ENCODE peak calls at places on chromosomes 6 and 20, in five cellular contexts. One of them, this sample, is unnamed.

GRCh38 chr20:10540636-10541493 is 105.8 kb downstream of the SLX4IP start:
- DNase-seq in CD8-positive, alpha-beta T cell: no peak
- DNase-seq in lower leg skin: no peak
- DNase-seq in type B pancreatic cell: no peak
- DNase-seq in upper lobe of left lung: no peak
- DNase-seq in this sample: no peak

GRCh38 chr6:24891004-24891403 is 44.8 kb downstream of the RIPOR2 start:
- DNase-seq in upper lobe of left lung: no peak
- DNase-seq in CD8-positive, alpha-beta T cell: no peak
- DNase-seq in lower leg skin: no peak
- DNase-seq in type B pancreatic cell: no peak
- DNase-seq in this sample: no peak

GRCh38 chr20:58236612-58237317 is 8.3 kb upstream of the ANKRD60 start:
- DNase-seq in type B pancreatic cell: peak; percentile 87
- DNase-seq in upper lobe of left lung: peak; percentile 95
- DNase-seq in lower leg skin: peak; percentile 94
- DNase-seq in CD8-positive, alpha-beta T cell: peak; percentile 76
- DNase-seq in this sample: peak; percentile 75

GRCh38 chr6:138953451-138953850 is 34.6 kb downstream of the REPS1 start:
- DNase-seq in lower leg skin: no peak
- DNase-seq in CD8-positive, alpha-beta T cell: no peak
- DNase-seq in type B pancreatic cell: no peak
- DNase-seq in upper lobe of left lung: no peak
- DNase-seq in this sample: no peak

GRCh38 chr6:45704056-45704790 is 311.4 kb downstream of the CLIC5 start:
- DNase-seq in lower leg skin: no peak
- DNase-seq in upper lobe of left lung: no peak
- DNase-seq in CD8-positive, alpha-beta T cell: no peak
- DNase-seq in type B pancreatic cell: no peak
- DNase-seq in this sample: no peak

GRCh38 chr6:1136415-1136774 is 175.5 kb upstream of the FOXQ1 start:
- DNase-seq in lower leg skin: peak; percentile 91
- DNase-seq in CD8-positive, alpha-beta T cell: no peak
- DNase-seq in type B pancreatic cell: no peak
- DNase-seq in upper lobe of left lung: no peak
- DNase-seq in this sample: no peak

GRCh38 chr20:48759631-48760245 is 68.1 kb downstream of the PREX1 start:
- DNase-seq in CD8-positive, alpha-beta T cell: no peak
- DNase-seq in lower leg skin: no peak
- DNase-seq in type B pancreatic cell: no peak
- DNase-seq in upper lobe of left lung: no peak
- DNase-seq in this sample: no peak

GRCh38 chr6:71294121-71294523 is 5.5 kb downstream of the OGFRL1 start:
- DNase-seq in CD8-positive, alpha-beta T cell: no peak
- DNase-seq in type B pancreatic cell: no peak
- DNase-seq in lower leg skin: no peak
- DNase-seq in upper lobe of left lung: no peak
- DNase-seq in this sample: no peak

GRCh38 chr6:1263850-1264377 is 48.0 kb upstream of the FOXQ1 start:
- DNase-seq in lower leg skin: peak; percentile 56
- DNase-seq in CD8-positive, alpha-beta T cell: no peak
- DNase-seq in upper lobe of left lung: no peak
- DNase-seq in type B pancreatic cell: no peak
- DNase-seq in this sample: no peak

GRCh38 chr6:49849121-49849907 is 17.0 kb downstream of the CRISP1 start:
- DNase-seq in lower leg skin: no peak
- DNase-seq in type B pancreatic cell: no peak
- DNase-seq in upper lobe of left lung: no peak
- DNase-seq in CD8-positive, alpha-beta T cell: no peak
- DNase-seq in this sample: no peak

GRCh38 chr20:53342429-53342828 is 251.2 kb downstream of the ZNF217 start:
- DNase-seq in CD8-positive, alpha-beta T cell: no peak
- DNase-seq in upper lobe of left lung: no peak
- DNase-seq in lower leg skin: no peak
- DNase-seq in type B pancreatic cell: no peak
- DNase-seq in this sample: no peak

GRCh38 chr20:39155996-39156395 is 193.9 kb downstream of the DHX35 start:
- DNase-seq in lower leg skin: peak; percentile 20
- DNase-seq in CD8-positive, alpha-beta T cell: no peak
- DNase-seq in upper lobe of left lung: no peak
- DNase-seq in type B pancreatic cell: no peak
- DNase-seq in this sample: no peak

GRCh38 chr6:4727671-4728435 is 48.4 kb upstream of the CDYL start:
- DNase-seq in lower leg skin: no peak
- DNase-seq in type B pancreatic cell: no peak
- DNase-seq in upper lobe of left lung: no peak
- DNase-seq in CD8-positive, alpha-beta T cell: no peak
- DNase-seq in this sample: no peak

GRCh38 chr20:35503281-35503680 is 26.2 kb downstream of the C20orf173 start:
- DNase-seq in type B pancreatic cell: no peak
- DNase-seq in upper lobe of left lung: no peak
- DNase-seq in lower leg skin: no peak
- DNase-seq in CD8-positive, alpha-beta T cell: no peak
- DNase-seq in this sample: no peak

GRCh38 chr20:25300496-25301170 is 52.7 kb downstream of the PYGB start:
- DNase-seq in lower leg skin: no peak
- DNase-seq in upper lobe of left lung: no peak
- DNase-seq in CD8-positive, alpha-beta T cell: no peak
- DNase-seq in type B pancreatic cell: no peak
- DNase-seq in this sample: no peak

GRCh38 chr6:13554929-13555333 is 19.5 kb upstream of the SIRT5 start:
- DNase-seq in upper lobe of left lung: no peak
- DNase-seq in CD8-positive, alpha-beta T cell: no peak
- DNase-seq in type B pancreatic cell: no peak
- DNase-seq in lower leg skin: peak; percentile 87
- DNase-seq in this sample: no peak

GRCh38 chr6:167581637-167582036 is 245.1 kb upstream of the AFDN start:
- DNase-seq in CD8-positive, alpha-beta T cell: no peak
- DNase-seq in type B pancreatic cell: peak; percentile 50
- DNase-seq in upper lobe of left lung: no peak
- DNase-seq in lower leg skin: peak; percentile 75
- DNase-seq in this sample: no peak

GRCh38 chr20:62780696-62781095 is 15.6 kb upstream of the MRGBP start:
- DNase-seq in lower leg skin: no peak
- DNase-seq in type B pancreatic cell: no peak
- DNase-seq in CD8-positive, alpha-beta T cell: no peak
- DNase-seq in upper lobe of left lung: peak; percentile 55
- DNase-seq in this sample: no peak

GRCh38 chr20:62782893-62783278 is 13.4 kb upstream of the MRGBP start:
- DNase-seq in CD8-positive, alpha-beta T cell: no peak
- DNase-seq in lower leg skin: no peak
- DNase-seq in upper lobe of left lung: no peak
- DNase-seq in type B pancreatic cell: no peak
- DNase-seq in this sample: no peak

GRCh38 chr20:62784497-62784896 is 11.8 kb upstream of the MRGBP start:
- DNase-seq in lower leg skin: no peak
- DNase-seq in upper lobe of left lung: peak; percentile 69
- DNase-seq in CD8-positive, alpha-beta T cell: no peak
- DNase-seq in type B pancreatic cell: no peak
- DNase-seq in this sample: no peak

GRCh38 chr20:62780204-62780603 is 16.1 kb upstream of the MRGBP start:
- DNase-seq in upper lobe of left lung: peak; percentile 30
- DNase-seq in CD8-positive, alpha-beta T cell: no peak
- DNase-seq in lower leg skin: no peak
- DNase-seq in type B pancreatic cell: no peak
- DNase-seq in this sample: no peak

DNA sequence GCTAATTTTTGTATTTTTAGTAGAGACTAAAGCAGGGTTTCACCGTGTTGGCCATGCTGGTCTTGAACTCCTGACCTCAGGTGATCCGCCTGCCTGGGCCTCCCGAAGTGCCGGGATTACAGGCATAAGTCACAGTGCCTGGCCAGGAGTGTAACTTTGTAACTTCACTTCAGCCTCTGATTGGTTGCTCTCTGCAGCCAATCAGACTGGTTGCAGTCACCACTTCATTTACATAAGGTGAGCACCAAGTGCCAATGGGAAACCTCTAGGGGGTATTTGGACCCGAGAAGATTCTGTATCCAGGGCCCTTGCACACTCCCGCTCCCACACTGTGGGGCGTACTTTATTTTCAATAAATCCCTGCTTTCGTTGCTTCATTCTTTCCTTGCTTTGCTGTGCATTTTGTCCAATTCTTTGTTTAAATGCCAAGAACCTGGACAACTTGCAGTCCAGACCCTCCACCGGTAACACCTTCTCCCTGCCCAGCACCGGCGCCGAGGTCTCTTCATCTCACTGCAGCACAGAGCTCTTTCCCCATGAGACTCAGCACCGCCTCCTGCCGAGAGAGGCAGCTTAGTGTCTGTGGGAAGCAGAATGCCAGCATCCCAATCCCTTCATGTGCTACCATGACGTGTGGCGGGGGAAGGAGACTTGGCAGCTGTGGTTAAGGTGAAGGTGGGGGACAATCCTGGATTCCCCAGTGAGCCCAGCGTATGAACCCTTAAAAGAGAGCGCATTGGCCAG is 14.0 kb upstream of the MRGBP start:
- DNase-seq in CD8-positive, alpha-beta T cell: no peak
- DNase-seq in type B pancreatic cell: no peak
- DNase-seq in lower leg skin: no peak
- DNase-seq in upper lobe of left lung: no peak
- DNase-seq in this sample: no peak
- TF ChIP-seq CTCF in CD8-positive, alpha-beta T cell: no peak
- TF ChIP-seq CTCF in type B pancreatic cell: no peak
- TF ChIP-seq CTCF in lower leg skin: no peak
- TF ChIP-seq CTCF in upper lobe of left lung: no peak
- TF ChIP-seq CTCF in this sample: no peak

GRCh38 chr20:62804021-62804631 is 509 bp upstream of the OGFR start:
- DNase-seq in upper lobe of left lung: no peak
- DNase-seq in type B pancreatic cell: no peak
- DNase-seq in CD8-positive, alpha-beta T cell: no peak
- DNase-seq in lower leg skin: no peak
- DNase-seq in this sample: no peak
- TF ChIP-seq CTCF in upper lobe of left lung: no peak
- TF ChIP-seq CTCF in type B pancreatic cell: peak; percentile 19
- TF ChIP-seq CTCF in CD8-positive, alpha-beta T cell: peak; percentile 25
- TF ChIP-seq CTCF in lower leg skin: no peak
- TF ChIP-seq CTCF in this sample: no peak

GRCh38 chr6:112683106-112683505 is 336.0 kb downstream of the RFPL4B start:
- DNase-seq in CD8-positive, alpha-beta T cell: no peak
- DNase-seq in upper lobe of left lung: no peak
- DNase-seq in lower leg skin: no peak
- DNase-seq in type B pancreatic cell: no peak
- DNase-seq in this sample: no peak
- TF ChIP-seq CTCF in CD8-positive, alpha-beta T cell: no peak
- TF ChIP-seq CTCF in upper lobe of left lung: no peak
- TF ChIP-seq CTCF in lower leg skin: no peak
- TF ChIP-seq CTCF in type B pancreatic cell: no peak
- TF ChIP-seq CTCF in this sample: no peak

GRCh38 chr6:77021232-77021631 is 442.1 kb downstream of the HTR1B start:
- DNase-seq in CD8-positive, alpha-beta T cell: no peak
- DNase-seq in type B pancreatic cell: no peak
- DNase-seq in upper lobe of left lung: no peak
- DNase-seq in lower leg skin: no peak
- DNase-seq in this sample: no peak
- TF ChIP-seq CTCF in CD8-positive, alpha-beta T cell: no peak
- TF ChIP-seq CTCF in type B pancreatic cell: no peak
- TF ChIP-seq CTCF in upper lobe of left lung: no peak
- TF ChIP-seq CTCF in lower leg skin: no peak
- TF ChIP-seq CTCF in this sample: no peak

DNA sequence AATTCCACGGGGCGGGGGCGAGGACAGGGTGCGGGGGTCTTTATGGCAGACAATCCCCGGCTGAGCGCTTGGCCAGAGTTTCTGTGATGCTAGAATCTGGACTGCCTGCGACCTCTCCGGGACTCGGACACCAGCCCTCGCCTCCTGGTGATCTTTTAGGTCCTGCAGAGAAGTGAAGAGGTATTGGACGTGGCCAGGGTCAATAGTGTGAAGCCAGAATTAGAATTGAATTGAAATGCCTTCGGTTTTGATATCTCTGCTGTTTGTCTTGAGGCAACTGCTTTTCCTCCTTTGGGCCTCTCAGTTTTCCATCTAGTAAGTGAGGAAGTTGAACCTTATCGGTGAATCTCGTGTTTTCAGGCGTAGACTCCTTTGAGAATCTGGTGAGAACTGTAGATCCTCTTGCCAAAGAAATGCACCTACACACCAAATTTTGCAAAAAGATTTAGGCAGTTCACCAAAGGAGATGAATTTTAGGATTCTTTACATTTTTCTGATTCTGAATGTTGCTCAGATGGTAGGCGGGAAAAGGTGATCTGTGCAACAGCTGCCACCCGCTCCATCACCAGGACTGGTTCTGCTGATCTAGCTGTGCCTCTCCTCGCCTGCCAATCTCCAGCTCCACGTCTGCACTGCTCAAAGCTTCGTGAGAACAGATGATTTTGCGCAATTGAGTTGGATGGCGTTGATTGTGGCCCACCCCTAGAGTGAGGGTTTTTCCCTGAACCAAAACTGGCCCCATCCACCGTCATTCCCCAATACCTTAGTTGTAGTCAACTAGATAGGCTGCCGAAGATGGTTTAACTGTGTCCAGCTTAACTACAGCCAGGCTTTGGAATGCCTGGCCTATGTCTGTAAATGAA is 837 bp upstream of the OSER1 start:
- DNase-seq in upper lobe of left lung: no peak
- DNase-seq in lower leg skin: peak; percentile 87
- DNase-seq in CD8-positive, alpha-beta T cell: no peak
- DNase-seq in type B pancreatic cell: no peak
- DNase-seq in this sample: no peak
- TF ChIP-seq CTCF in upper lobe of left lung: no peak
- TF ChIP-seq CTCF in lower leg skin: no peak
- TF ChIP-seq CTCF in CD8-positive, alpha-beta T cell: no peak
- TF ChIP-seq CTCF in type B pancreatic cell: no peak
- TF ChIP-seq CTCF in this sample: no peak

This sample was measured in activated B cell treated with CpG ODN at 0.5 μM for 24 hours.